ENCODE peak calls at places on chromosomes 16 and 17, in six cellular contexts. P, U, C, V, D and M are unnamed samples.

GRCh38 chr17:59329558-59330313 is 1.7 kb upstream of the YPEL2 start:
- DNase-seq in P (peak), U (peak), C (peak), V (peak), D (peak), M (peak)

GRCh38 chr16:81632392-81633146 is 146.5 kb upstream of the PLCG2 start:
- DNase-seq in P (peak), U (peak), C (peak), V (peak), D (no peak), M (peak)

GRCh38 chr17:57806083-57806830 is 43.6 kb downstream of the MRPS23 start:
- DNase-seq in P (no peak), U (no peak), C (no peak), V (no peak), D (no peak), M (no peak)

GRCh38 chr16:15946257-15947044 is 3.0 kb upstream of the ABCC1 start:
- DNase-seq in P (no peak), U (no peak), C (peak), V (peak), D (no peak), M (peak)

GRCh38 chr16:66569131-66569530 is 2.9 kb downstream of the CMTM1 start:
- DNase-seq in P (peak), U (no peak), C (peak), V (peak), D (no peak), M (peak)

GRCh38 chr16:82625066-82625968 is 1.5 kb upstream of the CDH13 start:
- DNase-seq in P (no peak), U (no peak), C (no peak), V (no peak), D (no peak), M (no peak)

GRCh38 chr16:77037696-77038347 is 153.2 kb upstream of the MON1B start:
- DNase-seq in P (no peak), U (no peak), C (no peak), V (no peak), D (peak), M (no peak)

GRCh38 chr16:912684-913613 is 57.8 kb downstream of the LMF1 start:
- DNase-seq in P (no peak), U (no peak), C (no peak), V (no peak), D (no peak), M (no peak)

GRCh38 chr16:27431773-27432599 is 30.0 kb downstream of the IL21R start:
- DNase-seq in P (no peak), U (no peak), C (no peak), V (no peak), D (peak), M (peak)

GRCh38 chr16:89583197-89583894 is 7.8 kb downstream of the CPNE7 start:
- DNase-seq in P (no peak), U (no peak), C (no peak), V (no peak), D (no peak), M (no peak)